ENCODE peak calls at places on chromosomes 16 and 17, in four cellular contexts. Y is PC-3, D is IMR-90, C is RWPE2. U is an unnamed sample. For H3K4me1, the result is how much of the 10 kb centered on the place peaks cover.

GRCh38 chr17:48577946-48578615 is at the start of gene HOXB4:
- DNase-seq in Y (no peak), D (peak), C (no peak), U (no peak)

GRCh38 chr17:51103451-51103850 is 17.2 kb downstream of the SPAG9 start:
- DNase-seq in Y (no peak), D (no peak), C (peak), U (no peak)

GRCh38 chr17:81519284-81520020 is 6.9 kb upstream of the ACTG1 start:
- DNase-seq in Y (peak), D (no peak), C (peak), U (no peak)

GRCh38 chr17:30947796-30948195 is 23.0 kb upstream of the RNF135 start:
- DNase-seq in Y (no peak), D (no peak), C (no peak), U (no peak)

GRCh38 chr17:2063306-2064146 is 8.6 kb downstream of the HIC1 start:
- DNase-seq in Y (no peak), D (peak), C (no peak), U (no peak)

GRCh38 chr16:81900456-81900855 is 110.8 kb downstream of the SDR42E1 start:
- DNase-seq in Y (no peak), D (no peak), C (no peak), U (no peak)

GRCh38 chr16:87836844-87837581 is 32.3 kb downstream of the SLC7A5 start:
- DNase-seq in Y (no peak), D (no peak), C (no peak), U (no peak)

GRCh38 chr17:43341705-43342600 is 56.8 kb upstream of the ARL4D start:
- DNase-seq in Y (peak), D (peak), C (no peak), U (no peak)

GRCh38 chr17:59837362-59838195 is 55.2 kb downstream of the TUBD1 start:
- DNase-seq in Y (peak), D (peak), C (peak), U (peak)

GRCh38 chr16:75621170-75621477 is 2.0 kb downstream of the ADAT1 start:
- DNase-seq in Y (peak), D (peak), C (no peak), U (no peak)

GRCh38 chr16:58336332-58337089 is 41.7 kb upstream of the PRSS54 start:
- DNase-seq in Y (peak), D (peak), C (no peak), U (peak)

GRCh38 chr17:80877095-80877828 is 114.4 kb upstream of the CHMP6 start:
- DNase-seq in Y (no peak), D (no peak), C (peak), U (no peak)

GRCh38 chr16:89369266-89369895 is 121.0 kb downstream of the ANKRD11 start:
- DNase-seq in Y (no peak), D (no peak), C (no peak), U (no peak)

GRCh38 chr16:48531011-48531962 is 78.7 kb downstream of the N4BP1 start:
- DNase-seq in Y (no peak), D (no peak), C (no peak), U (no peak)

GRCh38 chr17:79007504-79008381 is 1.8 kb downstream of the CANT1 start:
- DNase-seq in Y (no peak), D (no peak), C (peak), U (no peak)

GRCh38 chr16:22007509-22008214 is at the start of gene MOSMO:
- DNase-seq in Y (peak), D (peak), C (no peak), U (no peak)

GRCh38 chr17:75785016-75785769 is 587 bp downstream of the UNK start:
- DNase-seq in Y (peak), D (peak), C (peak), U (no peak)

GRCh38 chr17:65270932-65271700 is 133.9 kb downstream of the RGS9 start:
- DNase-seq in Y (no peak), D (no peak), C (no peak), U (no peak)

GRCh38 chr17:2195729-2196128 is 107.9 kb downstream of the SMG6 start:
- DNase-seq in Y (peak), D (no peak), C (no peak), U (no peak)

GRCh38 chr16:31451681-31452351 is 7.5 kb upstream of the ARMC5 start:
- DNase-seq in Y (peak), D (peak), C (peak), U (no peak)

GRCh38 chr16:27665881-27666280 is 115.9 kb downstream of the KATNIP start:
- DNase-seq in Y (no peak), D (peak), C (no peak), U (no peak)

GRCh38 chr17:60080545-60080944 is 1.8 kb upstream of the HEATR6 start:
- DNase-seq in Y (peak), D (no peak), C (no peak), U (no peak)

GRCh38 chr16:49703494-49703893 is 152.4 kb downstream of the ZNF423 start:
- DNase-seq in Y (no peak), D (no peak), C (no peak), U (no peak)

GRCh38 chr17:32928527-32929287 is 754 bp downstream of the TMEM98 start:
- DNase-seq in Y (no peak), D (peak), C (no peak), U (no peak)

GRCh38 chr17:50817142-50817751 is 18.1 kb upstream of the WFIKKN2 start:
- DNase-seq in Y (peak), D (no peak), C (no peak), U (no peak)

GRCh38 chr17:63798572-63799113 is 24.7 kb downstream of the DDX42 start:
- DNase-seq in Y (no peak), D (peak), C (no peak), U (no peak)
- H3K4me1 ChIP-seq in Y (under half), D (under half), C (under half), U (under half)

DNA sequence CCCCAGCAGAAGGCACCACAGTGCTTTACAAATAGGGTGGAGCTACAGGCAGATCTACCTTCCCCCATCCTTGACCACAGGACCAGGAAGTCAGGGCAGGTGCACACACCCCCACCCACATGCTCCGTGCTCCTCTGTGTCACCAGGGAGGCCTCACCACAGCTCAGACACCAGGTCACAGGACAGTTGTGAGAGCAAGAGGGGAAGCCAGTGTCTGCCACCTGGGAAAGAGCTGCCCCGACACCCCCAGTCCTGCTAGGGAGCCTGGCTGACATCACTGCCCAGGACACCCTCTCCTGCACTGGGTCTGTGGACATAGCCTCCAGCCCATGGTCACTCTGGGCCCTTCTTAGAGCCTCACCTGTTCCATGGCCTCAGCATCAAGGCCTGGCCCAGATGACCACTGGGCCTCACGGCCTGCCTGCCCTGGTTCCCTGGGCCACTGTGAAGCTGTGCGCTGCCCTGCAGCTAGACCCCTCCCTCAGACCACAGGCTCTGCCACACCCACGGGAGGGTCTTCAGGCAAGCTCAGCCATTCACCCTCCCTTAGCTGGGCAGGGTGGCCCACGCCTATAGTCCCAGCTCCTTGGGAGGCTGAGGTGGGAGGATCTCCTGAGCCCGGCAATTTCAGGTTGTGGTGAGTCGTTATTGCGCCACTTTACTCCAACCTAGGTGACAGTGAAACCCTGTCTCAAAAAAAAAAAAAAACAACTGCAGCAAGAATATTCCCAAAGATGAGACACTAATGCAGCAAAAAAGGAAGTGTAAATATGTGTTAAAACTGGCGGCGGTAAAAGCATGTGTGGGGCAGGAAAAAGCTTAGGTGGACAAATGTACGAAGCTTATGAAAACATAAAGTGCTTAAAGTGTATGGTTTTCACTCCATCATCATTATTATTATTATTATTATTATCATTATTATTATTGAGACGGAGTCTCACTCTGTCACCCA is 14.2 kb downstream of the POLR3K start:
- DNase-seq in Y (peak), D (no peak), C (no peak), U (no peak)
- H3K27ac ChIP-seq in Y (peak), D (no peak), C (no peak), U (no peak)

GRCh38 chr17:46191332-46192210 is 1.7 kb downstream of the KANSL1 start:
- DNase-seq in Y (peak), D (no peak), C (no peak), U (no peak)
- H3K4me1 ChIP-seq in Y (under half), D (under half), C (under half), U (under half)

DNA sequence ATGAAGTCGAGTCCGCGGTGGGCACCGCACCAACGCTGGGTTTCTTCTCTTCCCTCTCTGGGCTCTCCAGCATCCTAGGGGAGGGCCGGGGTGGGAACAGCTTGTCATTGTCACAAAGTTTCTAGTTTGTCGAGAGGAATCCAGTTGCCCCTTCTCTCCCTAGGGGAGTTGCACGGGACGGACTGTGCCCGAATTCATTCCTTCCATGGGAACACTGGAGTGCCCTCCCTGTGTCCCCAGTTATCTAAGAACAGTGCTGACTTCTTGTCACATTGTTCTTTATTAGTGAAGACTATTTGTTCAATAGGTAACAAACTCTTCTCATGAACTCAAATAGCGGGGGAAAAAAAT is 1.2 kb downstream of the KLHL36 start:
- DNase-seq in Y (no peak), D (no peak), C (no peak), U (no peak)
- H3K27ac ChIP-seq in Y (no peak), D (peak), C (no peak), U (no peak)

GRCh38 chr16:66562409-66562808 is 3.8 kb upstream of the CMTM1 start:
- DNase-seq in Y (no peak), D (no peak), C (no peak), U (no peak)
- H3K4me1 ChIP-seq in Y (under half), D (under half), C (under half), U (under half)

GRCh38 chr17:15431766-15432165 is 35.7 kb downstream of the CDRT4 start:
- DNase-seq in Y (no peak), D (no peak), C (no peak), U (no peak)

GRCh38 chr17:15431201-15431600 is 36.2 kb downstream of the CDRT4 start:
- DNase-seq in Y (no peak), D (no peak), C (no peak), U (no peak)

GRCh38 chr17:15436399-15437369 is 30.7 kb downstream of the CDRT4 start:
- DNase-seq in Y (peak), D (peak), C (no peak), U (peak)

DNA sequence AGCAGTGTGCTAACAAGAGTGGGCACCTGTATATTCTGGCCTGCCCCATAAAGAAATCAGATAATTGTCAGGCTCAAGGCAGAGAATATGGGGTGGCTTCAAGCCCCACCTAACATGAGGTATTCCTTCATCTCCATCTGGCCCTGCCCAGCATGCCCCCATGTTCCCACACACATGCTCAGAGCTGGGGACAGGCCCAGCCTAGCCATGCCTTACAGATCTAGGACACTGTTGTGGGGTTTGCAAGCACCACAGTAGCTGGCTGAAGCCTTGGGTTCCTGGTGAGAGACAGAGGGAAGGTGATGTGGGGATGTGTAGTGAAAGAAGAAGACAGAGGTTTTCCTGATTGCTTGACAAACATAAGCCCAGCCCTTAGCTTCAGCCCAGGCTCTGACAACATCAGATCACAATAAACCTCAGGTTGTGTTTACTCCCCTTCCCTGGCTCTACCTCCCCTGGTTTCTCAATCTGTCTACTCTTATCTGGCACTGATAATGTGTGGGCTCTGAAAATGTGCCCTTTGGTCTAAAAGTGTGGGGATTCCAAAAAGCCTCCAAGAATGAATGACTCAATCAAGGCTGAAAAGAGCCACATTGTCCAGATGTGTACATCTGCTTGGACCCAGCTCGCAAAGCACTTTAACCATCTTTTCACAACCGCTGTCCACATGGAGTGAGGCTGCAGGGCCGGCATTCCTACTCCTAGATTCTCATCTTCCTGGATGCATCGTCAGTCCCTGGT is 34.4 kb downstream of the CDRT4 start:
- DNase-seq in Y (no peak), D (peak), C (no peak), U (no peak)
- H3K27ac ChIP-seq in Y (no peak), D (peak), C (no peak), U (no peak)

GRCh38 chr17:40556198-40556661 is 9.0 kb downstream of the CCR7 start:
- DNase-seq in Y (no peak), D (no peak), C (no peak), U (no peak)
- H3K4me1 ChIP-seq in Y (under half), D (half or more), C (under half), U (under half)

GRCh38 chr17:57467226-57467625 is 210.9 kb downstream of the MSI2 start:
- DNase-seq in Y (no peak), D (no peak), C (no peak), U (no peak)

GRCh38 chr17:57470906-57471305 is 214.6 kb downstream of the MSI2 start:
- DNase-seq in Y (no peak), D (no peak), C (no peak), U (no peak)

GRCh38 chr17:57467801-57468200 is 211.5 kb downstream of the MSI2 start:
- DNase-seq in Y (no peak), D (no peak), C (no peak), U (no peak)

GRCh38 chr17:57471941-57472368 is 215.6 kb downstream of the MSI2 start:
- DNase-seq in Y (no peak), D (no peak), C (no peak), U (no peak)

GRCh38 chr17:57468932-57469775 is 212.8 kb downstream of the MSI2 start:
- DNase-seq in Y (no peak), D (no peak), C (no peak), U (no peak)
- H3K27ac ChIP-seq in Y (no peak), D (no peak), C (no peak), U (no peak)

U was measured in iPS DF 6.9.